ENCODE peak calls at places on chromosomes 6 and 20, in nine cellular contexts. Q is H9, S is activated gamma-delta T cell treated with Interleukin-2 at 50 U/mL for 16 hours, T is NCI-H1417 treated with DMSO at 0.1 percent for 48 hours, P is fibroblast of lung, O is HT1080, Y is SJSA1, E is neural progenitor cell, C is mesendoderm. D is an unnamed sample.

GRCh38 chr6:37168809-37169457 is 1.0 kb upstream of the PIM1 start:
- DNase-seq in Y (no peak), C (peak; percentile 89), E (no peak), S (no peak), O (no peak), T (peak; percentile 42), Q (no peak), P (no peak), D (peak; percentile 55)

GRCh38 chr20:32007787-32008616 is 2.2 kb upstream of the CCM2L start:
- DNase-seq in P (no peak), Y (no peak), Q (peak; percentile 80), T (no peak), S (no peak), C (peak; percentile 83), E (peak; percentile 16), O (peak; percentile 70), D (peak; percentile 86)

GRCh38 chr6:42281570-42281969 is 63.9 kb upstream of the MRPS10 start:
- DNase-seq in E (no peak), T (no peak), S (peak; percentile 82), Q (no peak), Y (no peak), C (no peak), P (no peak), O (no peak), D (no peak)

GRCh38 chr20:38317422-38317821 is 13.5 kb downstream of the BPI start:
- DNase-seq in P (no peak), Q (no peak), E (no peak), T (no peak), C (no peak), S (no peak), Y (no peak), O (no peak), D (no peak)

GRCh38 chr6:16948376-16948775 is 153.5 kb upstream of the STMND1 start:
- DNase-seq in S (no peak), P (peak; percentile 86), C (no peak), E (no peak), O (no peak), T (no peak), Q (no peak), Y (no peak), D (no peak)

GRCh38 chr20:46129955-46130481 is 11.9 kb downstream of the CD40 start:
- DNase-seq in Q (no peak), S (no peak), C (peak; percentile 34), T (no peak), P (no peak), Y (no peak), E (no peak), O (no peak), D (no peak)

GRCh38 chr6:45477278-45477677 is 99.5 kb upstream of the SUPT3H start:
- DNase-seq in C (no peak), S (no peak), Q (no peak), E (no peak), P (no peak), T (no peak), O (no peak), Y (no peak), D (no peak)

GRCh38 chr20:63967330-63968135 is 2.2 kb downstream of the ZNF512B start:
- DNase-seq in O (no peak), T (no peak), Q (no peak), P (no peak), Y (no peak), E (no peak), S (no peak), C (no peak), D (peak; percentile 0)

GRCh38 chr6:13431861-13432465 is 55.4 kb downstream of the GFOD1 start:
- DNase-seq in S (peak; percentile 34), P (no peak), C (peak; percentile 64), T (no peak), O (peak; percentile 62), Y (peak; percentile 12), E (no peak), Q (no peak), D (no peak)

GRCh38 chr6:11450061-11450460 is 87.5 kb upstream of the TMEM170B start:
- DNase-seq in P (no peak), O (no peak), C (no peak), Y (no peak), E (no peak), T (no peak), S (no peak), Q (no peak), D (no peak)

GRCh38 chr6:154852700-154853099 is 119.5 kb downstream of the SCAF8 start:
- DNase-seq in S (no peak), Q (no peak), T (no peak), C (no peak), E (no peak), O (no peak), P (peak; percentile 58), Y (no peak), D (no peak)

GRCh38 chr6:170091639-170092579 is 199.0 kb downstream of the DLL1 start:
- DNase-seq in S (no peak), O (no peak), T (no peak), E (no peak), C (no peak), Q (no peak), P (no peak), Y (no peak), D (no peak)

GRCh38 chr6:18997375-18997826 is 610.3 kb downstream of the RNF144B start:
- DNase-seq in Q (peak; percentile 53), P (peak; percentile 65), E (peak; percentile 76), T (no peak), C (peak; percentile 81), Y (peak; percentile 6), O (peak; percentile 30), S (no peak), D (peak; percentile 62)

GRCh38 chr6:131924881-131925474 is 26.2 kb downstream of the CCN2 start:
- DNase-seq in C (peak; percentile 49), S (no peak), O (peak; percentile 54), P (peak; percentile 79), Q (no peak), E (peak; percentile 62), T (peak; percentile 29), Y (peak; percentile 67), D (peak; percentile 70)

GRCh38 chr20:34820805-34821578 is 4.5 kb downstream of the NCOA6 start:
- DNase-seq in T (no peak), O (no peak), Y (no peak), C (no peak), Q (no peak), S (no peak), E (no peak), P (no peak), D (no peak)

GRCh38 chr6:37048851-37049734 is 43.6 kb downstream of the FGD2 start:
- DNase-seq in C (no peak), Q (no peak), O (peak; percentile 67), T (no peak), P (peak; percentile 83), E (no peak), Y (peak; percentile 91), S (peak; percentile 71), D (peak; percentile 31)

GRCh38 chr20:23641936-23642751 is 4.4 kb upstream of the CST3 start:
- DNase-seq in S (no peak), O (peak; percentile 82), T (no peak), P (peak; percentile 89), E (no peak), Y (no peak), Q (no peak), C (no peak), D (no peak)

GRCh38 chr6:14728396-14729024 is 517.4 kb upstream of the JARID2 start:
- DNase-seq in Y (no peak), C (no peak), P (peak; percentile 94), T (no peak), O (peak; percentile 65), E (no peak), S (no peak), Q (no peak), D (peak; percentile 7)

GRCh38 chr6:117674503-117674902 is 766 bp upstream of the NUS1 start:
- DNase-seq in S (no peak), E (no peak), O (no peak), Q (no peak), Y (no peak), P (no peak), C (no peak), T (no peak), D (no peak)

GRCh38 chr6:38404900-38405556 is 234.7 kb downstream of the BTBD9 start:
- DNase-seq in O (no peak), T (no peak), C (no peak), Q (no peak), S (no peak), Y (no peak), P (peak; percentile 12), E (no peak), D (peak; percentile 14)

GRCh38 chr20:62599216-62600110 is 42.8 kb upstream of the SLCO4A1 start:
- DNase-seq in S (no peak), O (no peak), E (no peak), Y (no peak), T (no peak), P (no peak), Q (no peak), C (no peak), D (no peak)

GRCh38 chr20:20864346-20865096 is 152.1 kb upstream of the RALGAPA2 start:
- DNase-seq in P (no peak), S (no peak), T (peak; percentile 22), E (peak; percentile 60), O (peak; percentile 20), Q (no peak), C (peak; percentile 65), Y (no peak), D (no peak)

GRCh38 chr6:84453499-84453898 is 226.1 kb upstream of the CEP162 start:
- DNase-seq in O (no peak), S (no peak), C (no peak), Y (no peak), Q (no peak), P (no peak), T (no peak), E (no peak), D (no peak)

GRCh38 chr20:58162976-58163375 is 65.5 kb downstream of the ANKRD60 start:
- DNase-seq in E (no peak), S (no peak), Q (no peak), P (no peak), Y (no peak), C (no peak), O (no peak), T (no peak), D (no peak)

GRCh38 chr20:57748601-57749130 is 38.9 kb upstream of the PMEPA1 start:
- DNase-seq in Y (peak; percentile 91), C (peak; percentile 52), T (peak; percentile 84), S (peak; percentile 28), Q (no peak), O (peak; percentile 94), E (peak; percentile 32), P (peak; percentile 43), D (peak; percentile 82)

D was measured in lung microvascular endothelial cell.